ENCODE peak calls at places on chromosomes 6 and 20, in four cellular contexts. I is PC-3, M is suprapubic skin, Z is IMR-90. W is an unnamed sample.

GRCh38 chr20:4490595-4491280 is 231.0 kb upstream of the PRND start:
- DNase-seq in M (no peak), I (peak), Z (peak), W (no peak)

GRCh38 chr20:8449120-8449519 is 317.1 kb downstream of the PLCB1 start:
- DNase-seq in M (no peak), Z (peak), I (no peak), W (no peak)

GRCh38 chr6:43368517-43369160 is 808 bp downstream of the ZNF318 start:
- DNase-seq in Z (peak), M (no peak), I (peak), W (no peak)

GRCh38 chr6:116663308-116663707 is 5.3 kb downstream of the ZUP1 start:
- DNase-seq in I (no peak), M (no peak), Z (no peak), W (no peak)

GRCh38 chr6:106077881-106078280 is 8.3 kb upstream of the PRDM1 start:
- DNase-seq in Z (peak), M (no peak), I (no peak), W (no peak)

GRCh38 chr20:62852196-62852595 is 9.4 kb downstream of the TCFL5 start:
- DNase-seq in Z (no peak), M (no peak), I (no peak), W (no peak)

GRCh38 chr6:3281669-3282460 is 23.1 kb downstream of the PSMG4 start:
- DNase-seq in Z (peak), M (peak), I (peak), W (no peak)

GRCh38 chr6:33958208-33958862 is 154.5 kb upstream of the MLN start:
- DNase-seq in I (peak), M (peak), Z (no peak), W (no peak)

GRCh38 chr6:166757226-166758135 is 130.4 kb upstream of the RPS6KA2 start:
- DNase-seq in Z (peak), M (no peak), I (no peak), W (no peak)

GRCh38 chr6:116412270-116412669 is 41.5 kb downstream of the DSE start:
- DNase-seq in M (no peak), I (no peak), Z (no peak), W (no peak)

GRCh38 chr20:63248835-63249591 is 5.2 kb downstream of the NKAIN4 start:
- DNase-seq in I (peak), Z (no peak), M (no peak), W (no peak)

GRCh38 chr6:166778046-166778445 is 151.0 kb upstream of the RPS6KA2 start:
- DNase-seq in Z (no peak), I (no peak), M (no peak), W (no peak)

GRCh38 chr20:38267251-38267650 is 6.7 kb upstream of the KIAA1755 start:
- DNase-seq in I (no peak), M (no peak), Z (no peak), W (no peak)

GRCh38 chr20:13494019-13494418 is 144.7 kb downstream of the TASP1 start:
- DNase-seq in Z (peak), I (peak), M (no peak), W (no peak)

GRCh38 chr6:25590986-25591385 is 61.0 kb upstream of the SCGN start:
- DNase-seq in Z (no peak), M (no peak), I (no peak), W (no peak)

GRCh38 chr20:23358563-23358906 is 3.4 kb upstream of the GZF1 start:
- DNase-seq in I (no peak), Z (no peak), M (no peak), W (no peak)

GRCh38 chr20:23358923-23359572 is 2.9 kb upstream of the GZF1 start:
- DNase-seq in I (no peak), M (no peak), Z (no peak), W (no peak)

GRCh38 chr20:23356203-23356602 is 5.6 kb downstream of the NXT1 start:
- DNase-seq in Z (no peak), M (no peak), I (no peak), W (no peak)

GRCh38 chr20:23361108-23361650 is 803 bp upstream of the GZF1 start:
- DNase-seq in I (peak), M (no peak), Z (peak), W (no peak)

DNA sequence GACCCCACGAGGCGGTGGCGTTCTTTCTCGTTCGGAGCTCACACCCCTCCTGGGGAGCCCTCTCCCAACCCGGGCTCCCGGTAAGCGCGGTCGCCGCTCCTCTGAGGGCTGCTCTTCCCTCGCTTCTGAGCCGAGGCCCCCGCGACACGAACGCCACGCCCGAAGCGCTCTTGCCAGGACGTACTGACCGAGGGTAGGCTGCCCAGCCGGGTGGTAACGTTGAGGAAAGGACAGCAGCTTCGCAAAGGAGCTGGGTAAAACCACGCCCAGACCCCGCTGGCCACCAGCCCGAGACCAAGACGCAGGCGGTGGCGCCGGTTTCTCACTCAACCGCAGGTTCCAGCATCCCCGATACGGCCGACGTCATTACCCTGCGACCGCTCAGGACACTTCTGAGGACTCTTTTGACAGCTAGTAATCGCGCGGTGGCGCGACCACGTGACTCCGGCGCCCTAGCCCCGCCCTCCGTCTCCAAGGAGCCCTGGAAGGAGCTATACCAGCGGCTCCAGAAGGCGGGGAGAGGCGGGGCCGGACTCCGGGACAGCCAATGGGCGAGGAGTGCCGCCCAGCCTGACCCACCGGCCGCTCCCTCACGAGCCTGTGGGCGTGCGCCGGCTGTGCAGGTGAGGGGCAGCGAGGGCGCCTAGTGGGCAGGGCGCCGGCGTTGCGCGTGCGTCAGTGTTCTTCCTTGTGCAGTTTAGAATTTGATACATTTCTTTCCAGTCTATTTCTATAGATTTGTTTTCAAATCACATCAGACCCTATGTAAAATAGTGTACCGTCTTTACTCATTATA is 4.0 kb upstream of the GZF1 start:
- DNase-seq in M (peak), I (peak), Z (peak), W (peak)
- TF ChIP-seq CTCF in M (no peak), I (no peak), Z (peak), W (no peak)

GRCh38 chr6:133945158-133945557 is 7.9 kb upstream of the TBPL1 start:
- DNase-seq in Z (peak), I (peak), M (no peak), W (no peak)
- TF ChIP-seq CTCF in Z (no peak), I (no peak), M (no peak), W (no peak)

DNA sequence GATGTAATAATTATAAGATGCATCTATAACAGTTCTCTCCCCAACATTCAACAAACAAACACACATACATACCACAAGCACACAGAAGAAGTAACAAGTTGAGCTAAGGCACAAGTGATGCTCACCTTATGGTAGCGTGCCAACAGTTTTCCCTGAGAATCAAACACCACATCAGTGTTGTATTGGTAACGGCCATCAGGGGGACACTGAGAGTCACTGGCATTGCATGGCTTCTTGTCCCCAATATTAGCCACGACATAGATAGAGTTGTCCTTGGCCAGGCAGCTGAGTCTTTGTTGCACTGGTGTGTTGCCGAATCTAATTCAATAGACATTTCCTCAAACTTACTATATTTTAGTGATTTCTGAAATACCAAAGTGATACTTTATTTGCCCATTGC is 14.8 kb upstream of the VNN1 start:
- DNase-seq in M (no peak), I (peak), Z (no peak), W (no peak)
- TF ChIP-seq CTCF in M (no peak), I (peak), Z (no peak), W (no peak)

GRCh38 chr20:31514154-31515071 is at the start of gene HM13:
- DNase-seq in Z (peak), I (peak), M (peak), W (peak)
- TF ChIP-seq CTCF in Z (peak), I (peak), M (peak), W (peak)

DNA sequence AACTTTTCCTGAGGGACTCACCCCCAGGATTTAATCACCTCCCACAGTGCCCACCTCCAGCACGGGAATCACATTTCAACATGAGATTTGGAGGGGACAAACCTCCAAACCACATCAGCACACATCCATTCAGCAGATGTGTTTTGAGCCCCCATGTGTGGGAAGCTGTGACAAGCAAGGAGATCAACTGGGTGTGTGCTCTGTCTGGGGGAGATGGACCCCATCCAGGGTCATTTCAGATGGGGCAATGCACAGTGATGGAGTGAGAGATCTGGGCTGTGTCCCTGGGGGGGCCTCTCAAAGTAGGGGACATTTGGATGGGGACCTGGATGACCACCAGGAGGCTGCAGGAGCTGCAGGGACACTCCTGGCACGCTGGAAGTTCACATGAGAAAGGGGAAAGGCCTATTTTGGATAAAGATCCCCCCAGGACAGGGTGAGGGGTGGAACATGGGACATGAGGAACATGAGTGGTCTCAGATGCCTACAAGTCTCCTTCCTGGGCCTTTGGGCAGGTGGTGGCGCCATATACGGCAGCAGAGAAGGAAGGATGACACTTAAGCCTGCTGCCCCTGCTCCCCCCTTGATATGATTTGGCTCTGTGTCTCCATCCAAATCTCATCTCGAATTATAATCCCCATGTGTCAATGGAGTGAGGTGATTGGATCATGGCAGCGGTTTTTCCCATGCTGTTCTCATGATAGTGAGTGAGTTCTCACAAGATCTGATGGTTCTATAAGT is 49.6 kb downstream of the SLC2A10 start:
- DNase-seq in M (no peak), I (no peak), Z (no peak), W (no peak)
- TF ChIP-seq CTCF in M (no peak), I (peak), Z (peak), W (no peak)

DNA sequence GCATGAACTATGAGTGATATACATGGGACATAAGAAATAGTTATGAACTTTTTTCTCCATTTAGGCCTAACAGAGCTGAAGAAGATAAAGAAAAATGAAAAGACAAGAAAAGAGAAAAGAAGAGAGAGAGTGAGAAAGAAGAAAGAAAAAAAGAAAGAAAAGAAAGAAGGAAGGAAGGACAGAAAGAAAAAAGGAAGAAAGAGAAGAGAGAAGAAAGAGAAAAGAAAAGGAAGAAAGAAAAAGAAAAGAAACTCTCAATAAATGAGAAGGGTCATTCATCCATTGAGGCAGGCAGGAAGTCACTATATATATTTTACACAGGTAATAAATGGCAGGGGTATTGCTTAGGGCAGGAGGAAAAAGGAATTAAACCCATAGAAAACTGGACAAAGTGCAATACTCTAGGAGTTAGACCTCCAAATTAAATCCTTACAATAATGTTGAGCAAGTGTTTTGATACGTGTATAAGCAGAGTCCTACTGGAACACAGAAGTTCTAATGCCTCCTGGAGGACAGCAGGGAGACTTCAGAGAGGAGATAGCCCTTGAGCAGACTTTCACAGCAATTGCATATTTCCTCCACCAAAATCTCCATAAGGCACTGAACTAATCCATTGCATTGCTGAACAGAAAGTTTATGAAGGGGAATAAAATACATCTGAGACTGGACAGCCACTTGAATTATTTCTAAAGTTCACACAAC is 86.4 kb upstream of the TENT5A start:
- DNase-seq in Z (no peak), I (no peak), M (no peak), W (no peak)
- TF ChIP-seq CTCF in Z (no peak), I (peak), M (no peak), W (no peak)

DNA sequence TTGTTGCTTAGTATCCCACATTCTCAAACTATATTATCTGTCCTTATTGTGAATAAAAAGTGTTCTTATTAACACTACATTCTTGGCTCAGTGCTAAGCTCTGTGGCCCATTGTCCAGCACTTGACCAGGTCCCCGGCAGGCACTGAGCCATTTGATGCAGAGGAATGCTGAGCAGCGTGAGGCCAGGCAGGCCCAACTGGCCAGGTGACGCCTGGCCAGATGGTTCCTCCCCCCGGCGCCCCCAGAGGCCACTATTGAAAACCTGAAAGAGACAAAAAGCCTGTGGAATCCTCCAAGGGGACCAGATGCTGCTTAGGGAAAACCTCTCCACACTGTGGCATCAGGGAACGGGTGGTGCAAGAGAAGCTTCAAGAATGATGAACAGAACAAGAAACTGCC is 597.5 kb upstream of the JAG1 start:
- DNase-seq in Z (no peak), M (no peak), I (no peak), W (no peak)
- TF ChIP-seq CTCF in Z (no peak), M (no peak), I (peak), W (no peak)

GRCh38 chr20:17612975-17613327 is 43.1 kb downstream of the DSTN start:
- DNase-seq in Z (no peak), M (no peak), I (no peak), W (no peak)

GRCh38 chr20:17610566-17611289 is 40.9 kb downstream of the DSTN start:
- DNase-seq in M (no peak), Z (no peak), I (no peak), W (no peak)

GRCh38 chr20:17611290-17611539 is 41.3 kb downstream of the DSTN start:
- DNase-seq in M (no peak), Z (no peak), I (no peak), W (no peak)

GRCh38 chr20:17612287-17612974 is 42.6 kb downstream of the DSTN start:
- DNase-seq in M (no peak), I (no peak), Z (peak), W (no peak)

GRCh38 chr20:17611540-17612286 is 41.8 kb downstream of the DSTN start:
- DNase-seq in Z (no peak), M (no peak), I (peak), W (no peak)
- TF ChIP-seq CTCF in Z (peak), M (no peak), I (peak), W (no peak)

W was measured in omental fat pad.